ENCODE peak calls at places on chromosome 5, in six cellular contexts. S is mammary epithelial cell; F is HuH-7.5; D is immature natural killer cell; P is activated T-cell treated with anti-CD3 and anti-CD28 coated beads, Interleukin-2, amount 50 U/mL, for 48 hours; K is T-cell. G is an unnamed sample.

GRCh38 chr5:168291281-168291960 is at the start of gene WWC1:
- DNase-seq in F (peak), P (peak), D (peak), S (peak), K (peak), G (peak)

GRCh38 chr5:54344653-54345052 is 34.3 kb upstream of the ARL15 start:
- DNase-seq in D (no peak), K (no peak), F (no peak), P (no peak), S (no peak), G (no peak)

GRCh38 chr5:94749048-94749447 is 130.6 kb downstream of the SLF1 start:
- DNase-seq in F (no peak), D (no peak), P (no peak), S (no peak), K (no peak), G (no peak)

GRCh38 chr5:92332039-92332438 is 948.9 kb upstream of the ARRDC3 start:
- DNase-seq in K (no peak), F (no peak), P (no peak), D (no peak), S (peak), G (no peak)

GRCh38 chr5:62576570-62577172 is 1.9 kb upstream of the LRRC70 start:
- DNase-seq in S (no peak), F (no peak), D (no peak), K (no peak), P (peak), G (no peak)

GRCh38 chr5:62585306-62585705 is 6.7 kb downstream of the LRRC70 start:
- DNase-seq in F (no peak), P (no peak), D (no peak), K (no peak), S (no peak), G (no peak)

GRCh38 chr5:163496286-163496685 is 9.1 kb upstream of the MAT2B start:
- DNase-seq in S (peak), K (no peak), F (no peak), D (no peak), P (no peak), G (no peak)

GRCh38 chr5:57779383-57780223 is 297.0 kb upstream of the ACTBL2 start:
- DNase-seq in D (peak), K (peak), F (peak), P (no peak), S (peak), G (peak)

GRCh38 chr5:109410389-109411174 is 808 bp upstream of the PJA2 start:
- DNase-seq in F (no peak), D (peak), K (peak), S (peak), P (peak), G (peak)

GRCh38 chr5:139710370-139711066 is 62.4 kb downstream of the CXXC5 start:
- DNase-seq in F (peak), P (peak), K (peak), D (peak), S (peak), G (peak)

GRCh38 chr5:98563885-98564653 is 209.4 kb upstream of the RGMB start:
- DNase-seq in S (no peak), D (no peak), K (no peak), P (no peak), F (no peak), G (no peak)

GRCh38 chr5:31630931-31631330 is 8.0 kb upstream of the PDZD2 start:
- DNase-seq in K (no peak), S (no peak), P (no peak), F (no peak), D (no peak), G (no peak)

GRCh38 chr5:1933364-1934055 is 50.8 kb upstream of the IRX4 start:
- DNase-seq in P (no peak), S (peak), F (no peak), D (no peak), K (no peak), G (no peak)

GRCh38 chr5:55997742-55998351 is 3.1 kb upstream of the IL6ST start:
- DNase-seq in P (no peak), S (peak), F (no peak), K (no peak), D (no peak), G (peak)

GRCh38 chr5:81154725-81155124 is 78.4 kb upstream of the CKMT2 start:
- DNase-seq in D (no peak), S (no peak), F (no peak), K (no peak), P (no peak), G (no peak)

GRCh38 chr5:150075233-150075632 is 11.1 kb downstream of the CSF1R start:
- DNase-seq in F (no peak), D (no peak), S (no peak), K (no peak), P (peak), G (no peak)

GRCh38 chr5:95901676-95902646 is 59.7 kb downstream of the ELL2 start:
- DNase-seq in P (no peak), F (no peak), K (no peak), S (peak), D (no peak), G (no peak)

GRCh38 chr5:19266791-19267190 is 721.2 kb downstream of the CDH18 start:
- DNase-seq in P (no peak), F (no peak), S (no peak), K (no peak), D (no peak), G (no peak)

GRCh38 chr5:158822099-158822498 is 277.6 kb downstream of the EBF1 start:
- DNase-seq in D (no peak), F (no peak), P (no peak), K (no peak), S (no peak), G (no peak)

GRCh38 chr5:158695595-158696330 is 404.0 kb downstream of the EBF1 start:
- DNase-seq in P (peak), D (peak), K (peak), F (peak), S (peak), G (peak)

GRCh38 chr5:62167651-62168050 is 138.4 kb upstream of the KIF2A start:
- DNase-seq in D (no peak), F (no peak), S (peak), P (no peak), K (no peak), G (no peak)

G was measured in K562.